ENCODE peak calls at places on chromosomes 16 and 17, in six cellular contexts. I, U, N, B, Q and H are unnamed samples.

GRCh38 chr17:73481672-73482071 is 162.6 kb downstream of the SDK2 start:
- DNase-seq in I (no peak), U (no peak), N (no peak), B (no peak), Q (no peak), H (no peak)

GRCh38 chr16:54936979-54937672 is 6.5 kb downstream of the IRX5 start:
- DNase-seq in I (no peak), U (peak; percentile 71), N (peak; percentile 65), B (peak; percentile 21), Q (peak; percentile 62), H (no peak)

GRCh38 chr17:40340880-40341807 is 23.4 kb downstream of the GJD3 start:
- DNase-seq in I (peak; percentile 98), U (peak; percentile 71), N (peak; percentile 58), B (peak; percentile 88), Q (peak; percentile 74), H (peak; percentile 83)

GRCh38 chr17:284676-285355 is 67.8 kb downstream of the RPH3AL start:
- DNase-seq in I (no peak), U (no peak), N (no peak), B (no peak), Q (no peak), H (no peak)

GRCh38 chr16:23145608-23146007 is 3.6 kb downstream of the USP31 start:
- DNase-seq in I (no peak), U (no peak), N (peak; percentile 74), B (no peak), Q (peak; percentile 79), H (no peak)

GRCh38 chr17:81583589-81584337 is 31.6 kb upstream of the FAAP100 start:
- DNase-seq in I (no peak), U (no peak), N (no peak), B (no peak), Q (no peak), H (no peak)

GRCh38 chr16:82476786-82477185 is 150.0 kb upstream of the CDH13 start:
- DNase-seq in I (no peak), U (no peak), N (no peak), B (no peak), Q (no peak), H (no peak)

GRCh38 chr17:8534498-8535188 is 95.9 kb downstream of the MYH10 start:
- DNase-seq in I (no peak), U (no peak), N (no peak), B (no peak), Q (no peak), H (no peak)

GRCh38 chr17:7251330-7252175 is at the start of gene CTDNEP1:
- DNase-seq in I (peak; percentile 98), U (peak; percentile 78), N (peak; percentile 100), B (peak; percentile 99), Q (peak; percentile 100), H (peak; percentile 98)

GRCh38 chr16:4330277-4330882 is 14.5 kb downstream of the GLIS2 start:
- DNase-seq in I (peak; percentile 84), U (peak; percentile 92), N (peak; percentile 68), B (peak; percentile 65), Q (peak; percentile 74), H (peak; percentile 89)

GRCh38 chr17:79991140-79991923 is 44.3 kb downstream of the TBC1D16 start:
- DNase-seq in I (peak; percentile 90), U (peak; percentile 79), N (peak; percentile 74), B (peak; percentile 53), Q (peak; percentile 75), H (peak; percentile 76)

GRCh38 chr17:72515291-72516065 is 394.7 kb downstream of the SOX9 start:
- DNase-seq in I (no peak), U (no peak), N (peak; percentile 25), B (peak; percentile 62), Q (peak; percentile 51), H (no peak)

GRCh38 chr17:14198013-14198412 is 38.6 kb downstream of the CDRT15 start:
- DNase-seq in I (no peak), U (no peak), N (no peak), B (no peak), Q (no peak), H (no peak)

GRCh38 chr16:1989826-1990335 is at the start of gene SYNGR3:
- DNase-seq in I (no peak), U (no peak), N (no peak), B (no peak), Q (no peak), H (no peak)

GRCh38 chr16:30052671-30053372 is 12.7 kb upstream of the ALDOA start:
- DNase-seq in I (peak; percentile 96), U (peak; percentile 94), N (peak; percentile 89), B (peak; percentile 94), Q (peak; percentile 95), H (peak; percentile 97)

GRCh38 chr17:68248199-68248825 is 469 bp downstream of the AMZ2 start:
- DNase-seq in I (peak; percentile 66), U (no peak), N (peak; percentile 65), B (no peak), Q (peak; percentile 71), H (no peak)

GRCh38 chr16:3042376-3042775 is 4.0 kb upstream of the MMP25 start:
- DNase-seq in I (no peak), U (no peak), N (no peak), B (no peak), Q (no peak), H (no peak)

GRCh38 chr17:75219815-75220214 is 14.3 kb downstream of the NUP85 start:
- DNase-seq in I (no peak), U (no peak), N (no peak), B (no peak), Q (no peak), H (no peak)
- TF ChIP-seq CTCF in I (no peak), U (no peak), N (no peak), B (no peak), Q (no peak), H (no peak)

DNA sequence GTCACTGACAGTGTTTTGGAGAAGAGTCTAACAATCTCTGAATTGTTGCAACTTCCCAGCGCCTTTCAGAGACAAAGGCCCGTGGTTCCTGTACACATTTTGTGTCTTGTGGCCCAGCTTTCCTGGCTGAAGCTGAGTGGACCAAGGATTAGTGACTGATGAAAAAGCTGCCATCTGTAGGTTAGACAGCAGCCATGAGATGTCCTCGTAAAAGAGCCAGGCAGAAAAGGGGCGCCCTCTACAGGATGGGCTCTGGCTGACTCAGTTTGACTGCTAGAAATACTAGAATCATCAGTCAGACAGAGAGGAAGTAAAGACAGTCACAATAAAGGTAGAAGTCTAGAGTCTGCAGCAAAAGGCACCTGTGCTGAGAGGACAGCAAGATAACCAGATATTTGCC is 26.5 kb upstream of the NF1 start:
- DNase-seq in I (peak; percentile 40), U (peak; percentile 60), N (peak; percentile 40), B (peak; percentile 20), Q (peak; percentile 48), H (peak; percentile 46)
- TF ChIP-seq CTCF in I (peak; percentile 23), U (peak; percentile 43), N (peak; percentile 42), B (peak; percentile 80), Q (peak; percentile 47), H (peak; percentile 53)

GRCh38 chr17:6045621-6046357 is 24.4 kb upstream of the WSCD1 start:
- DNase-seq in I (no peak), U (no peak), N (no peak), B (no peak), Q (no peak), H (no peak)
- TF ChIP-seq CTCF in I (no peak), U (no peak), N (no peak), B (no peak), Q (no peak), H (no peak)

GRCh38 chr16:49287572-49287971 is 5.9 kb upstream of the CBLN1 start:
- DNase-seq in I (no peak), U (no peak), N (no peak), B (no peak), Q (no peak), H (no peak)
- TF ChIP-seq CTCF in I (no peak), U (no peak), N (no peak), B (no peak), Q (no peak), H (no peak)